ENCODE peak calls at places on chromosomes 16 and 17, in five cellular contexts. One of them, this sample, is unnamed.

GRCh38 chr16:15948532-15949209 is 745 bp upstream of the ABCC1 start:
- DNase-seq in GM12878: no peak
- DNase-seq in HCT116: no peak
- DNase-seq in H1: no peak
- DNase-seq in SK-N-SH: no peak
- DNase-seq in this sample: no peak

GRCh38 chr17:10370209-10370608 is 2.6 kb downstream of the MYH13 start:
- DNase-seq in GM12878: no peak
- DNase-seq in HCT116: no peak
- DNase-seq in H1: no peak
- DNase-seq in SK-N-SH: no peak
- DNase-seq in this sample: no peak

GRCh38 chr17:48770954-48771353 is 42.4 kb upstream of the HOXB13 start:
- DNase-seq in GM12878: peak
- DNase-seq in HCT116: no peak
- DNase-seq in H1: no peak
- DNase-seq in SK-N-SH: no peak
- DNase-seq in this sample: no peak

GRCh38 chr17:77846531-77847085 is 111.9 kb upstream of the TNRC6C start:
- DNase-seq in GM12878: no peak
- DNase-seq in HCT116: no peak
- DNase-seq in H1: no peak
- DNase-seq in SK-N-SH: no peak
- DNase-seq in this sample: no peak

GRCh38 chr17:11212792-11213191 is 28.2 kb upstream of the SHISA6 start:
- DNase-seq in GM12878: no peak
- DNase-seq in HCT116: no peak
- DNase-seq in H1: no peak
- DNase-seq in SK-N-SH: no peak
- DNase-seq in this sample: no peak

GRCh38 chr16:53080345-53081031 is 25.7 kb downstream of the CHD9 start:
- DNase-seq in GM12878: no peak
- DNase-seq in HCT116: no peak
- DNase-seq in H1: no peak
- DNase-seq in SK-N-SH: peak
- DNase-seq in this sample: peak

GRCh38 chr17:16995930-16996329 is 24.0 kb upstream of the TNFRSF13B start:
- DNase-seq in GM12878: no peak
- DNase-seq in HCT116: no peak
- DNase-seq in H1: no peak
- DNase-seq in SK-N-SH: no peak
- DNase-seq in this sample: no peak

GRCh38 chr16:11391576-11391975 is 46.3 kb downstream of the RMI2 start:
- DNase-seq in GM12878: no peak
- DNase-seq in HCT116: no peak
- DNase-seq in H1: no peak
- DNase-seq in SK-N-SH: peak
- DNase-seq in this sample: no peak

GRCh38 chr16:5851583-5851982 is 754.0 kb upstream of the EEF2KMT start:
- DNase-seq in GM12878: no peak
- DNase-seq in HCT116: no peak
- DNase-seq in H1: no peak
- DNase-seq in SK-N-SH: no peak
- DNase-seq in this sample: no peak

GRCh38 chr17:67476787-67477335 is 99.8 kb downstream of the PITPNC1 start:
- DNase-seq in GM12878: no peak
- DNase-seq in HCT116: no peak
- DNase-seq in H1: no peak
- DNase-seq in SK-N-SH: no peak
- DNase-seq in this sample: no peak

GRCh38 chr17:50009282-50009681 is 14.3 kb upstream of the DLX3 start:
- DNase-seq in GM12878: no peak
- DNase-seq in HCT116: no peak
- DNase-seq in H1: no peak
- DNase-seq in SK-N-SH: no peak
- DNase-seq in this sample: no peak

GRCh38 chr17:6473128-6473767 is 29.0 kb downstream of the PIMREG start:
- DNase-seq in GM12878: no peak
- DNase-seq in HCT116: peak
- DNase-seq in H1: peak
- DNase-seq in SK-N-SH: peak
- DNase-seq in this sample: peak

GRCh38 chr16:1612320-1613111 is at the start of gene CRAMP1:
- DNase-seq in GM12878: no peak
- DNase-seq in HCT116: no peak
- DNase-seq in H1: no peak
- DNase-seq in SK-N-SH: peak
- DNase-seq in this sample: peak

GRCh38 chr17:31314788-31315105 is 893 bp upstream of the EVI2B start:
- DNase-seq in GM12878: no peak
- DNase-seq in HCT116: no peak
- DNase-seq in H1: no peak
- DNase-seq in SK-N-SH: no peak
- DNase-seq in this sample: no peak

GRCh38 chr16:67013823-67014640 is 14.9 kb upstream of the CBFB start:
- DNase-seq in GM12878: no peak
- DNase-seq in HCT116: no peak
- DNase-seq in H1: peak
- DNase-seq in SK-N-SH: peak
- DNase-seq in this sample: peak

GRCh38 chr16:53099318-53100130 is 44.7 kb downstream of the CHD9 start:
- DNase-seq in GM12878: peak
- DNase-seq in HCT116: peak
- DNase-seq in H1: peak
- DNase-seq in SK-N-SH: peak
- DNase-seq in this sample: peak

GRCh38 chr17:19791918-19792317 is 43.8 kb upstream of the ALDH3A1 start:
- DNase-seq in GM12878: no peak
- DNase-seq in HCT116: no peak
- DNase-seq in H1: no peak
- DNase-seq in SK-N-SH: no peak
- DNase-seq in this sample: no peak

GRCh38 chr16:72715267-72715666 is 332.7 kb downstream of the ZFHX3 start:
- DNase-seq in GM12878: no peak
- DNase-seq in HCT116: no peak
- DNase-seq in H1: no peak
- DNase-seq in SK-N-SH: no peak
- DNase-seq in this sample: no peak

GRCh38 chr17:79609616-79610150 is 1.2 kb downstream of the RBFOX3 start:
- DNase-seq in GM12878: no peak
- DNase-seq in HCT116: no peak
- DNase-seq in H1: peak
- DNase-seq in SK-N-SH: peak
- DNase-seq in this sample: no peak

GRCh38 chr16:11038777-11039176 is 94.4 kb downstream of the CLEC16A start:
- DNase-seq in GM12878: no peak
- DNase-seq in HCT116: no peak
- DNase-seq in H1: no peak
- DNase-seq in SK-N-SH: no peak
- DNase-seq in this sample: no peak

GRCh38 chr16:48014349-48015135 is 141.3 kb downstream of the ABCC12 start:
- DNase-seq in GM12878: no peak
- DNase-seq in HCT116: peak
- DNase-seq in H1: no peak
- DNase-seq in SK-N-SH: no peak
- DNase-seq in this sample: no peak

GRCh38 chr16:7561908-7562405 is 229.3 kb downstream of the RBFOX1 start:
- DNase-seq in GM12878: no peak
- DNase-seq in HCT116: no peak
- DNase-seq in H1: no peak
- DNase-seq in SK-N-SH: no peak
- DNase-seq in this sample: no peak

GRCh38 chr17:12230411-12230810 is 209.7 kb downstream of the MAP2K4 start:
- DNase-seq in GM12878: no peak
- DNase-seq in HCT116: no peak
- DNase-seq in H1: no peak
- DNase-seq in SK-N-SH: no peak
- DNase-seq in this sample: no peak

GRCh38 chr17:30091166-30091670 is 25.4 kb upstream of the NSRP1 start:
- DNase-seq in GM12878: no peak
- DNase-seq in HCT116: no peak
- DNase-seq in H1: no peak
- DNase-seq in SK-N-SH: no peak
- DNase-seq in this sample: no peak

GRCh38 chr17:42283241-42284019 is 4.9 kb upstream of the STAT5A start:
- DNase-seq in GM12878: no peak
- DNase-seq in HCT116: no peak
- DNase-seq in H1: no peak
- DNase-seq in SK-N-SH: peak
- DNase-seq in this sample: no peak

GRCh38 chr16:4846503-4846900 is 586 bp downstream of the GLYR1 start:
- DNase-seq in GM12878: no peak
- DNase-seq in HCT116: no peak
- DNase-seq in H1: no peak
- DNase-seq in SK-N-SH: peak
- DNase-seq in this sample: peak

GRCh38 chr16:4850211-4850610 is 2.9 kb downstream of the UBN1 start:
- DNase-seq in GM12878: no peak
- DNase-seq in HCT116: no peak
- DNase-seq in H1: no peak
- DNase-seq in SK-N-SH: peak
- DNase-seq in this sample: no peak

GRCh38 chr16:4846901-4847773 is at the start of the genes GLYR1 and UBN1:
- DNase-seq in GM12878: peak
- DNase-seq in HCT116: peak
- DNase-seq in H1: peak
- DNase-seq in SK-N-SH: peak
- DNase-seq in this sample: peak

GRCh38 chr16:4852221-4852872 is 5.1 kb downstream of the UBN1 start:
- DNase-seq in GM12878: no peak
- DNase-seq in HCT116: no peak
- DNase-seq in H1: no peak
- DNase-seq in SK-N-SH: no peak
- DNase-seq in this sample: no peak

DNA sequence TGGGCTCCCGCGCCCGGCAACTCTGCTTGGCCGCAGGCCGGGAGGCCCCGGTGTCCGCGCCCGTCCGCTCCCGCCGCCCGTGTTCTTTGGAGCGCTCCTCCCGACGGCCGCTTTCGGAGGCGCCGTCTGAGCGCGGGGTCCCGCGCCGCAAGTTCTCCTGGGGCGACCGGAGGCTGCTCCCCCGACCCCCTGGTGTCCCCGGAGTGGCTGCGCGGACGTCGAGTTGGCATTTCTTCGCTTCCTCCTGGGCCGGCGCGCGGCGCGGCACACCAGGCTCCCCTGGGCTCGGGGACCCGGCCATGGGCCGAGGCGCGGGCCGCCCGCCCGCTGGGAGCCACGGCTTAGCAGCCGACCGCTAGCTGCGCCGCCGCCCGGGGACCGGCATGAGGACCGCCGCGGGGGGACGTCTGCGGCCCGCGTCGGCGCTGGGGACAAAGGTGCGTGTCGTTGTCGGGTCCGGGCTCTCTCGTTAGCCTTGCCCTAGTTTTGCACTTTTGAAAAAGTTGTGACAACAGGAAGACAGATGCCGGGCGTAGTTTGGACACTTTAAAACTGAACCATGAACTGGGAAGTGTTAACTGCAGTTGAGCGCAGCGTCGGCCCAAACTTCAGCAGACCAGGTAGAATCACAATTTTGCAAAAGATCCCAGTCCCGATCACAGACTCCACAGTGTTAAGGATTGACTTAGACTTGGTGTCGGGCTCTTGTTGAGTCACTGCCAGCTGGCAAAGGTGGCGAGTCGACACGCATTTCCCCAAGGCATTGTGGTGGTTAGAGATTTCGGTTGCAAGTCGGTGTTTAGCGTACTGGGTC is 700 bp downstream of the UBN1 start:
- DNase-seq in GM12878: no peak
- DNase-seq in HCT116: no peak
- DNase-seq in H1: no peak
- DNase-seq in SK-N-SH: peak
- DNase-seq in this sample: peak
- TF ChIP-seq JUND in GM12878: no peak
- TF ChIP-seq JUND in HCT116: no peak
- TF ChIP-seq JUND in H1: no peak
- TF ChIP-seq JUND in SK-N-SH: no peak
- TF ChIP-seq JUND in this sample: no peak

DNA sequence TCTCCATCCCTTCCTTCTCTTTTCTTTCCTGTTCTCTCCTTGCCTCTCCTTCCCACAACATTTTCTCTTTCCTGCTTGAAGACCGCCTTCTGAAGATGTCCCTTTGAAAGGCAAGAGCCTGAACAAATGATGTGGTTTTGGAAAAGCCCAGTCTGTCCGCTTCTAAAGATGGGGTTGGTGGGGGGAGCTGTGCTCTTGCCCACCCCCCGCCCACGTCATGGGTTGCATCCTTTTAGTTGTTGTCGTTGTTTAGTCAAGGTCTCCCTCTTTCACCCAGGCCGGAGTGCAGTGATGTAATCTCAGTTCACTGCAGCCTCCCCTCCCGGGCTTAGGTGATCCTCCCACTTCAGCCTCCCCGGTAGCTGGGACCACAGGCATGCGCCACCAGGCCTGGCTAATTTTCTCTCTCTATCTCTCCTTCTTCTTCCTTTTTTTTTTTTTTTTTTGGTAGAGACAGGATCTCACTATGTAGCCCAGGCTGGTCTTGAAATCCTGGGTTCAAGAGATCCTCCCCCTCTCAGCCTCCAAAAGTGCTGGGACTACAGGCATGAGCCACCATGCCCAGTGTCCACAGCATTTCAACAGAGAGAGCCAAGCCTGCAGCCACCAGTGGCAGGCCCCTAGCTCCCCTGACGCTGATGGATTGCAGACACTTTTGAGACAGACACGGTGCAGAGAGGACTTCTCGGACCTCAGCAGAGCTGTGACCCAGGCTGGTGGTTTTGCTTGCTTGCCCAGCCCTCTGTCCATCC is 26.0 kb upstream of the CIBAR2 start:
- DNase-seq in GM12878: no peak
- DNase-seq in HCT116: no peak
- DNase-seq in H1: no peak
- DNase-seq in SK-N-SH: no peak
- DNase-seq in this sample: no peak
- TF ChIP-seq JUND in GM12878: no peak
- TF ChIP-seq JUND in HCT116: no peak
- TF ChIP-seq JUND in H1: no peak
- TF ChIP-seq JUND in SK-N-SH: no peak
- TF ChIP-seq JUND in this sample: no peak

GRCh38 chr17:41065829-41066624 is at the start of gene KRTAP2-4:
- DNase-seq in GM12878: no peak
- DNase-seq in HCT116: peak
- DNase-seq in H1: no peak
- DNase-seq in SK-N-SH: no peak
- DNase-seq in this sample: no peak
- TF ChIP-seq JUND in GM12878: no peak
- TF ChIP-seq JUND in HCT116: peak
- TF ChIP-seq JUND in H1: no peak
- TF ChIP-seq JUND in SK-N-SH: peak
- TF ChIP-seq JUND in this sample: no peak

DNA sequence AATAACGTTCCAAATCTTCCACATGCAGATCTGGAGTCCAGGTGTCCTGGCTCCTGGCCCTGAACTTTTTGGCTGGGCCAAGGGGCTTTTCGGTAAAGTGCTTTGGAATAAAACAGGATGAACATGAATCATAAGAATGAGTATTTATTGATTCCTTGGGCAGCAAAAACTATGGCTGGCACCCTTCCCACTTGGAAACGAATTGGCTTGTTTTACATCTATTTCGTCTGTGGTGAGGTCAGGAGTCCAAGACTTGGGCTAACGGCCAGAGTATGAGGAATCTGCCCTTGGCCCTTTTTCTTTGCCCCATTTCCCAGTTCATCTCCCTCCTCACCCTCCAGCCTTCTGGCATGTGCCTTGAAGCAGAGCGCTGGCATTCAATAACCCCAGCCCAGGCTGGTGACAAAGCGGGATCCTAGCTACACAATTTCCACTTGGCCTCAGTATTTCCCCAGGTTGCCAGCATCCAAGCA is 4.1 kb upstream of the UBTF start:
- DNase-seq in GM12878: no peak
- DNase-seq in HCT116: no peak
- DNase-seq in H1: no peak
- DNase-seq in SK-N-SH: no peak
- DNase-seq in this sample: peak
- TF ChIP-seq JUND in GM12878: no peak
- TF ChIP-seq JUND in HCT116: no peak
- TF ChIP-seq JUND in H1: no peak
- TF ChIP-seq JUND in SK-N-SH: peak
- TF ChIP-seq JUND in this sample: no peak